ENCODE peak calls at places on chromosomes 5 and 9, in six cellular contexts. One of them, this sample, is unnamed.

GRCh38 chr9:29044959-29045358 is 1471.7 kb upstream of the C9orf72 start:
- DNase-seq in BE2C: no peak
- DNase-seq in H1: no peak
- DNase-seq in heart right ventricle: no peak
- DNase-seq in left ventricle myocardium inferior: no peak
- DNase-seq in fibroblast of mammary gland: peak; percentile 11
- DNase-seq in this sample: peak; percentile 94

GRCh38 chr9:75903785-75904360 is 13.4 kb downstream of the PCSK5 start:
- DNase-seq in H1: no peak
- DNase-seq in fibroblast of mammary gland: peak; percentile 76
- DNase-seq in heart right ventricle: no peak
- DNase-seq in left ventricle myocardium inferior: no peak
- DNase-seq in BE2C: no peak
- DNase-seq in this sample: peak; percentile 83

GRCh38 chr5:169856571-169856970 is 123.7 kb downstream of the INSYN2B start:
- DNase-seq in left ventricle myocardium inferior: no peak
- DNase-seq in fibroblast of mammary gland: peak; percentile 91
- DNase-seq in heart right ventricle: no peak
- DNase-seq in H1: no peak
- DNase-seq in BE2C: no peak
- DNase-seq in this sample: peak; percentile 88

GRCh38 chr5:32387176-32387575 is 57.4 kb downstream of the ZFR start:
- DNase-seq in left ventricle myocardium inferior: no peak
- DNase-seq in heart right ventricle: no peak
- DNase-seq in fibroblast of mammary gland: peak; percentile 48
- DNase-seq in BE2C: no peak
- DNase-seq in H1: no peak
- DNase-seq in this sample: no peak

GRCh38 chr5:93381057-93381456 is 200.0 kb downstream of the NR2F1-AS1 start:
- DNase-seq in BE2C: no peak
- DNase-seq in fibroblast of mammary gland: peak; percentile 51
- DNase-seq in left ventricle myocardium inferior: no peak
- DNase-seq in H1: no peak
- DNase-seq in heart right ventricle: no peak
- DNase-seq in this sample: no peak

GRCh38 chr5:173925449-173926071 is 37.4 kb downstream of the CPEB4 start:
- DNase-seq in fibroblast of mammary gland: peak; percentile 64
- DNase-seq in heart right ventricle: peak; percentile 30
- DNase-seq in H1: no peak
- DNase-seq in BE2C: peak; percentile 64
- DNase-seq in left ventricle myocardium inferior: peak; percentile 43
- DNase-seq in this sample: peak; percentile 70

GRCh38 chr9:97889941-97890557 is 32.3 kb downstream of the TRMO start:
- DNase-seq in BE2C: peak; percentile 51
- DNase-seq in fibroblast of mammary gland: peak; percentile 28
- DNase-seq in H1: no peak
- DNase-seq in heart right ventricle: peak; percentile 17
- DNase-seq in left ventricle myocardium inferior: no peak
- DNase-seq in this sample: peak; percentile 34

GRCh38 chr5:1471997-1472963 is 27.0 kb upstream of the SLC6A3 start:
- DNase-seq in BE2C: peak; percentile 7
- DNase-seq in heart right ventricle: no peak
- DNase-seq in H1: no peak
- DNase-seq in left ventricle myocardium inferior: no peak
- DNase-seq in fibroblast of mammary gland: no peak
- DNase-seq in this sample: no peak

GRCh38 chr5:30926181-30926580 is 267.3 kb upstream of the CDH6 start:
- DNase-seq in heart right ventricle: no peak
- DNase-seq in left ventricle myocardium inferior: no peak
- DNase-seq in BE2C: no peak
- DNase-seq in H1: no peak
- DNase-seq in fibroblast of mammary gland: no peak
- DNase-seq in this sample: no peak

GRCh38 chr9:93682155-93682968 is 106.0 kb downstream of the PHF2 start:
- DNase-seq in BE2C: peak; percentile 77
- DNase-seq in fibroblast of mammary gland: peak; percentile 40
- DNase-seq in heart right ventricle: peak; percentile 59
- DNase-seq in H1: peak; percentile 60
- DNase-seq in left ventricle myocardium inferior: peak; percentile 60
- DNase-seq in this sample: peak; percentile 61

GRCh38 chr9:18331808-18332209 is 142.1 kb upstream of the ADAMTSL1 start:
- DNase-seq in left ventricle myocardium inferior: no peak
- DNase-seq in H1: no peak
- DNase-seq in heart right ventricle: no peak
- DNase-seq in BE2C: no peak
- DNase-seq in fibroblast of mammary gland: no peak
- DNase-seq in this sample: no peak

GRCh38 chr5:97182571-97183099 is 412 bp downstream of the RIOK2 start:
- DNase-seq in BE2C: no peak
- DNase-seq in heart right ventricle: no peak
- DNase-seq in H1: no peak
- DNase-seq in fibroblast of mammary gland: peak; percentile 45
- DNase-seq in left ventricle myocardium inferior: no peak
- DNase-seq in this sample: peak; percentile 33

GRCh38 chr5:35094966-35095365 is 47.2 kb upstream of the AGXT2 start:
- DNase-seq in fibroblast of mammary gland: no peak
- DNase-seq in left ventricle myocardium inferior: no peak
- DNase-seq in H1: no peak
- DNase-seq in BE2C: no peak
- DNase-seq in heart right ventricle: no peak
- DNase-seq in this sample: no peak

GRCh38 chr5:116944171-116944570 is 369.5 kb upstream of the SEMA6A start:
- DNase-seq in left ventricle myocardium inferior: no peak
- DNase-seq in BE2C: no peak
- DNase-seq in heart right ventricle: no peak
- DNase-seq in fibroblast of mammary gland: no peak
- DNase-seq in H1: peak; percentile 53
- DNase-seq in this sample: no peak

GRCh38 chr9:4339783-4340335 is 40.0 kb upstream of the GLIS3 start:
- DNase-seq in heart right ventricle: no peak
- DNase-seq in left ventricle myocardium inferior: no peak
- DNase-seq in H1: no peak
- DNase-seq in BE2C: no peak
- DNase-seq in fibroblast of mammary gland: peak; percentile 31
- DNase-seq in this sample: peak; percentile 23

GRCh38 chr5:14853685-14854084 is 17.9 kb downstream of the ANKH start:
- DNase-seq in fibroblast of mammary gland: no peak
- DNase-seq in H1: no peak
- DNase-seq in BE2C: no peak
- DNase-seq in heart right ventricle: no peak
- DNase-seq in left ventricle myocardium inferior: no peak
- DNase-seq in this sample: no peak

GRCh38 chr5:36177715-36178556 is 26.0 kb downstream of the SKP2 start:
- DNase-seq in left ventricle myocardium inferior: no peak
- DNase-seq in heart right ventricle: no peak
- DNase-seq in fibroblast of mammary gland: peak; percentile 71
- DNase-seq in H1: no peak
- DNase-seq in BE2C: peak; percentile 15
- DNase-seq in this sample: peak; percentile 54

GRCh38 chr5:61026004-61026403 is 81.0 kb downstream of the NDUFAF2 start:
- DNase-seq in heart right ventricle: no peak
- DNase-seq in left ventricle myocardium inferior: no peak
- DNase-seq in fibroblast of mammary gland: no peak
- DNase-seq in BE2C: peak; percentile 18
- DNase-seq in H1: no peak
- DNase-seq in this sample: no peak

GRCh38 chr9:97689401-97689800 is 7.7 kb downstream of the XPA start:
- DNase-seq in H1: no peak
- DNase-seq in BE2C: no peak
- DNase-seq in heart right ventricle: no peak
- DNase-seq in left ventricle myocardium inferior: no peak
- DNase-seq in fibroblast of mammary gland: no peak
- DNase-seq in this sample: no peak

GRCh38 chr5:36552626-36553393 is 53.6 kb upstream of the SLC1A3 start:
- DNase-seq in left ventricle myocardium inferior: peak; percentile 33
- DNase-seq in H1: no peak
- DNase-seq in fibroblast of mammary gland: no peak
- DNase-seq in heart right ventricle: no peak
- DNase-seq in BE2C: no peak
- DNase-seq in this sample: peak; percentile 17

GRCh38 chr5:176944276-176944675 is 45.1 kb upstream of the HK3 start:
- DNase-seq in BE2C: no peak
- DNase-seq in fibroblast of mammary gland: no peak
- DNase-seq in H1: no peak
- DNase-seq in heart right ventricle: no peak
- DNase-seq in left ventricle myocardium inferior: no peak
- DNase-seq in this sample: no peak

GRCh38 chr5:172493906-172494305 is 39.6 kb upstream of the SH3PXD2B start:
- DNase-seq in fibroblast of mammary gland: no peak
- DNase-seq in BE2C: no peak
- DNase-seq in heart right ventricle: no peak
- DNase-seq in H1: no peak
- DNase-seq in left ventricle myocardium inferior: no peak
- DNase-seq in this sample: no peak

GRCh38 chr5:119330367-119331183 is 25.2 kb upstream of the TNFAIP8 start:
- DNase-seq in H1: no peak
- DNase-seq in BE2C: no peak
- DNase-seq in fibroblast of mammary gland: peak; percentile 39
- DNase-seq in left ventricle myocardium inferior: no peak
- DNase-seq in heart right ventricle: no peak
- DNase-seq in this sample: peak; percentile 91

GRCh38 chr5:135138116-135138850 is 104.3 kb upstream of the PITX1 start:
- DNase-seq in heart right ventricle: no peak
- DNase-seq in H1: no peak
- DNase-seq in BE2C: no peak
- DNase-seq in left ventricle myocardium inferior: no peak
- DNase-seq in fibroblast of mammary gland: no peak
- DNase-seq in this sample: peak; percentile 83

GRCh38 chr5:127041571-127041970 is 11.2 kb upstream of the MARCHF3 start:
- DNase-seq in H1: no peak
- DNase-seq in fibroblast of mammary gland: peak; percentile 63
- DNase-seq in heart right ventricle: no peak
- DNase-seq in BE2C: no peak
- DNase-seq in left ventricle myocardium inferior: no peak
- DNase-seq in this sample: peak; percentile 48

GRCh38 chr5:113234546-113234945 is 200.2 kb downstream of the TSSK1B start:
- DNase-seq in H1: no peak
- DNase-seq in BE2C: no peak
- DNase-seq in heart right ventricle: no peak
- DNase-seq in left ventricle myocardium inferior: no peak
- DNase-seq in fibroblast of mammary gland: no peak
- DNase-seq in this sample: no peak

GRCh38 chr5:96582343-96582742 is 79.8 kb upstream of the CAST start:
- DNase-seq in H1: no peak
- DNase-seq in BE2C: peak; percentile 48
- DNase-seq in fibroblast of mammary gland: peak; percentile 76
- DNase-seq in heart right ventricle: no peak
- DNase-seq in left ventricle myocardium inferior: no peak
- DNase-seq in this sample: peak; percentile 61

DNA sequence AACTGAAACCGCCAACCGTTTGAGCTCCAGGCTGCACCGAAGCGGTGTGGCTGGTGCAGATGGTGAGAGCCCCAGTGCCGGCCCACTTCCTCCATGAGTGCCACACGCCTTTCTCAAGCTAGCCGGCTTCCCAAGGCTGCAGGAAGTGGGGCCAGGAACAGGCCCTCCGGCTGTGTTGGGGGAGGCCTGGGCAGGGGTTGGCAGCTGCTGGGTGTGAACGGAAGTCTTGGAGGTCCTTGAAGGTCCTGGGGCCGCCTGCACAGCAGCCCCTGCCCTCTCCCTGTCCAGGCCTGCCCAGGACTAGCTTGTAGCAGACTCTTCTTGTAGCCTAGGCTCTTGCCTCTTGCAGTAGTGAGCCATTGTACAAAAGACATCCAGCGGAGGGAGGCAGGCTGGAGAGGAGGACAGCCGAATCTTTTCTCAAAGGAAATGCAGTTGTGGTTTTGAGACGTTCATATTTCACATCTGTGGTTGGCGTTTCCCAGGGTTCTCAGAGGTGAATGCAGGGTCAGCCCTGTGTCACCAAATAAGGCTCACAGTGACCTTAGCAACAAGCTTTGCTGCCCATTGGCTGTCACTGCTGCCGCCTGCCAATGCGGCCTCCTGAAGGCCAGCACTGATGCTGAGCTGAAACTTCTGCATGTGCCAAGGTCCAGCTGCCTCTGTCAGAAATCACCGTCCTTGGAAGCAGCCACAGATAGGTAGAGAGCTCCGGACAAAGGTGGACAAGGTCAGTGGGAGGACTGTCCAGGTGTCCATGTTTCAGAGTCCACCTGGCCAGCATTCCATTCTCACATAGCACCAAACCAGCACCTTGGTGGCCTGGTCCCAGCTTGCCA is 23.9 kb downstream of the IRF1 start:
- DNase-seq in BE2C: no peak
- DNase-seq in fibroblast of mammary gland: peak; percentile 44
- DNase-seq in H1: no peak
- DNase-seq in heart right ventricle: peak; percentile 55
- DNase-seq in left ventricle myocardium inferior: peak; percentile 46
- DNase-seq in this sample: peak; percentile 47
- H3K4me3 ChIP-seq in BE2C: no peak overlapping the region
- H3K4me3 ChIP-seq in fibroblast of mammary gland: no peak overlapping the region
- H3K4me3 ChIP-seq in H1: no peak overlapping the region
- H3K4me3 ChIP-seq in heart right ventricle: no peak overlapping the region
- H3K4me3 ChIP-seq in left ventricle myocardium inferior: no peak overlapping the region
- H3K4me3 ChIP-seq in this sample: no peak overlapping the region

GRCh38 chr9:71766663-71767062 is 1.6 kb downstream of the CEMIP2 start:
- DNase-seq in BE2C: no peak
- DNase-seq in H1: no peak
- DNase-seq in heart right ventricle: no peak
- DNase-seq in left ventricle myocardium inferior: no peak
- DNase-seq in fibroblast of mammary gland: no peak
- DNase-seq in this sample: peak; percentile 56
- H3K4me3 ChIP-seq in BE2C: no peak overlapping the region
- H3K4me3 ChIP-seq in H1: peak overlapping the region; percentile 99
- H3K4me3 ChIP-seq in heart right ventricle: peak overlapping the region; percentile 95
- H3K4me3 ChIP-seq in left ventricle myocardium inferior: peak overlapping the region; percentile 88
- H3K4me3 ChIP-seq in fibroblast of mammary gland: peak overlapping the region; percentile 76
- H3K4me3 ChIP-seq in this sample: peak overlapping the region; percentile 10

DNA sequence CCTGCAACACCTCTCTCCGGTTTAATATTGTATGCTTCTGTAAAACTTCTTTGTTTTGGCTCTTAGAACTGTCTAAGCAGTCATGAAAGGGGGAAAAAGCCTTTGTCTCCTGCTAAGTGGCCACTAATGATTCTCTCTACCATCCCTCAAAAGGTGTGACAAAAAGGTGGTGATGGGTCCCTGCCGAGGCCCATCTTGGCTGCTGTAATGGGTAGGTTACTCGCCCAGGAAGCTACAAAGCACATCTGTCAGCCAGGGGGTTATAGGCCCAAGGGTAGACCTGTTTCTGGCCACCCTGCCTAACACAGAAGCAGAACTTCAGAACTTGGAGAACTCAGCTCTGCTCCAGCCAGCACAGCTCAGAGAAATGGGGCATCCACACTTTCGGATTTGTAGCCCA is 1.6 kb downstream of the FAM219A start:
- DNase-seq in fibroblast of mammary gland: no peak
- DNase-seq in left ventricle myocardium inferior: no peak
- DNase-seq in BE2C: no peak
- DNase-seq in H1: no peak
- DNase-seq in heart right ventricle: no peak
- DNase-seq in this sample: no peak
- H3K4me3 ChIP-seq in fibroblast of mammary gland: peak overlapping the region; percentile 78
- H3K4me3 ChIP-seq in left ventricle myocardium inferior: peak overlapping the region; percentile 98
- H3K4me3 ChIP-seq in BE2C: peak overlapping the region; percentile 96
- H3K4me3 ChIP-seq in H1: peak overlapping the region; percentile 82
- H3K4me3 ChIP-seq in heart right ventricle: peak overlapping the region; percentile 72
- H3K4me3 ChIP-seq in this sample: peak overlapping the region; percentile 74

GRCh38 chr5:142011572-142012185 is 1.1 kb downstream of the GNPDA1 start:
- DNase-seq in heart right ventricle: no peak
- DNase-seq in fibroblast of mammary gland: no peak
- DNase-seq in BE2C: no peak
- DNase-seq in H1: no peak
- DNase-seq in left ventricle myocardium inferior: no peak
- DNase-seq in this sample: no peak
- H3K4me3 ChIP-seq in heart right ventricle: peak overlapping the region; percentile 74
- H3K4me3 ChIP-seq in fibroblast of mammary gland: peak overlapping the region; percentile 90
- H3K4me3 ChIP-seq in BE2C: peak overlapping the region; percentile 85
- H3K4me3 ChIP-seq in H1: peak overlapping the region; percentile 81
- H3K4me3 ChIP-seq in left ventricle myocardium inferior: peak overlapping the region; percentile 81
- H3K4me3 ChIP-seq in this sample: peak overlapping the region; percentile 84

This sample was measured in epithelial cell of esophagus.